ENCODE peak calls at places on chromosomes 13 and 19, in ten cellular contexts. One of them, this sample, is unnamed.

GRCh38 chr19:11767633-11768133 is 883 bp downstream of the ZNF441 start:
- DNase-seq in lower lobe of right lung: peak; percentile 72
- DNase-seq in activated CD8-positive, alpha-beta T cell treated with anti-CD3 and anti-CD28 coated beads, Interleukin-2, amount 10 ng/mL, durations not matched to agents 7 days and 5 days: peak; percentile 40
- DNase-seq in cardiac fibroblast: peak; percentile 40
- DNase-seq in stimulated activated CD8-positive, alpha-beta memory T cell treated with anti-CD3 and anti-CD28 coated beads, Interleukin-2, amount 100 ng/mL, for 1 hour: no peak
- DNase-seq in ACHN: no peak
- DNase-seq in foreskin fibroblast: peak; percentile 33
- DNase-seq in GM12891: peak; percentile 13
- DNase-seq in aorta: peak; percentile 54
- DNase-seq in DMS153: no peak
- DNase-seq in this sample: peak; percentile 42

GRCh38 chr19:19619121-19619848 is 798 bp upstream of the PBX4 start:
- DNase-seq in lower lobe of right lung: peak; percentile 46
- DNase-seq in activated CD8-positive, alpha-beta T cell treated with anti-CD3 and anti-CD28 coated beads, Interleukin-2, amount 10 ng/mL, durations not matched to agents 7 days and 5 days: no peak
- DNase-seq in cardiac fibroblast: no peak
- DNase-seq in stimulated activated CD8-positive, alpha-beta memory T cell treated with anti-CD3 and anti-CD28 coated beads, Interleukin-2, amount 100 ng/mL, for 1 hour: no peak
- DNase-seq in ACHN: no peak
- DNase-seq in foreskin fibroblast: no peak
- DNase-seq in GM12891: no peak
- DNase-seq in aorta: no peak
- DNase-seq in DMS153: no peak
- DNase-seq in this sample: no peak

GRCh38 chr19:18160441-18160791 is 7.5 kb downstream of the PIK3R2 start:
- DNase-seq in lower lobe of right lung: no peak
- DNase-seq in activated CD8-positive, alpha-beta T cell treated with anti-CD3 and anti-CD28 coated beads, Interleukin-2, amount 10 ng/mL, durations not matched to agents 7 days and 5 days: no peak
- DNase-seq in cardiac fibroblast: no peak
- DNase-seq in stimulated activated CD8-positive, alpha-beta memory T cell treated with anti-CD3 and anti-CD28 coated beads, Interleukin-2, amount 100 ng/mL, for 1 hour: no peak
- DNase-seq in ACHN: no peak
- DNase-seq in foreskin fibroblast: no peak
- DNase-seq in GM12891: no peak
- DNase-seq in aorta: no peak
- DNase-seq in DMS153: no peak
- DNase-seq in this sample: no peak

GRCh38 chr19:3611841-3612240 is 5.2 kb upstream of the TBXA2R start:
- DNase-seq in lower lobe of right lung: peak; percentile 44
- DNase-seq in activated CD8-positive, alpha-beta T cell treated with anti-CD3 and anti-CD28 coated beads, Interleukin-2, amount 10 ng/mL, durations not matched to agents 7 days and 5 days: no peak
- DNase-seq in cardiac fibroblast: no peak
- DNase-seq in stimulated activated CD8-positive, alpha-beta memory T cell treated with anti-CD3 and anti-CD28 coated beads, Interleukin-2, amount 100 ng/mL, for 1 hour: no peak
- DNase-seq in ACHN: no peak
- DNase-seq in foreskin fibroblast: no peak
- DNase-seq in GM12891: no peak
- DNase-seq in aorta: peak; percentile 54
- DNase-seq in DMS153: no peak
- DNase-seq in this sample: no peak

GRCh38 chr19:7845390-7846179 is 15.6 kb downstream of the EVI5L start:
- DNase-seq in lower lobe of right lung: no peak
- DNase-seq in activated CD8-positive, alpha-beta T cell treated with anti-CD3 and anti-CD28 coated beads, Interleukin-2, amount 10 ng/mL, durations not matched to agents 7 days and 5 days: no peak
- DNase-seq in cardiac fibroblast: no peak
- DNase-seq in stimulated activated CD8-positive, alpha-beta memory T cell treated with anti-CD3 and anti-CD28 coated beads, Interleukin-2, amount 100 ng/mL, for 1 hour: no peak
- DNase-seq in ACHN: no peak
- DNase-seq in foreskin fibroblast: no peak
- DNase-seq in GM12891: no peak
- DNase-seq in aorta: peak; percentile 16
- DNase-seq in DMS153: no peak
- DNase-seq in this sample: no peak

GRCh38 chr13:41137241-41137640 is 4.6 kb upstream of the KBTBD6 start:
- DNase-seq in lower lobe of right lung: no peak
- DNase-seq in activated CD8-positive, alpha-beta T cell treated with anti-CD3 and anti-CD28 coated beads, Interleukin-2, amount 10 ng/mL, durations not matched to agents 7 days and 5 days: no peak
- DNase-seq in cardiac fibroblast: no peak
- DNase-seq in stimulated activated CD8-positive, alpha-beta memory T cell treated with anti-CD3 and anti-CD28 coated beads, Interleukin-2, amount 100 ng/mL, for 1 hour: no peak
- DNase-seq in ACHN: no peak
- DNase-seq in foreskin fibroblast: no peak
- DNase-seq in GM12891: no peak
- DNase-seq in aorta: no peak
- DNase-seq in DMS153: peak; percentile 12
- DNase-seq in this sample: peak; percentile 26

GRCh38 chr19:46368116-46368515 is 21.2 kb downstream of the PPP5C start:
- DNase-seq in lower lobe of right lung: no peak
- DNase-seq in activated CD8-positive, alpha-beta T cell treated with anti-CD3 and anti-CD28 coated beads, Interleukin-2, amount 10 ng/mL, durations not matched to agents 7 days and 5 days: no peak
- DNase-seq in cardiac fibroblast: no peak
- DNase-seq in stimulated activated CD8-positive, alpha-beta memory T cell treated with anti-CD3 and anti-CD28 coated beads, Interleukin-2, amount 100 ng/mL, for 1 hour: no peak
- DNase-seq in ACHN: no peak
- DNase-seq in foreskin fibroblast: no peak
- DNase-seq in GM12891: no peak
- DNase-seq in aorta: no peak
- DNase-seq in DMS153: no peak
- DNase-seq in this sample: no peak

GRCh38 chr13:25171170-25171516 is 945 bp downstream of the AMER2 start:
- DNase-seq in lower lobe of right lung: no peak
- DNase-seq in activated CD8-positive, alpha-beta T cell treated with anti-CD3 and anti-CD28 coated beads, Interleukin-2, amount 10 ng/mL, durations not matched to agents 7 days and 5 days: no peak
- DNase-seq in cardiac fibroblast: no peak
- DNase-seq in stimulated activated CD8-positive, alpha-beta memory T cell treated with anti-CD3 and anti-CD28 coated beads, Interleukin-2, amount 100 ng/mL, for 1 hour: no peak
- DNase-seq in ACHN: no peak
- DNase-seq in foreskin fibroblast: no peak
- DNase-seq in GM12891: no peak
- DNase-seq in aorta: no peak
- DNase-seq in DMS153: no peak
- DNase-seq in this sample: no peak

GRCh38 chr19:32875428-32875827 is 5.9 kb upstream of the SLC7A9 start:
- DNase-seq in lower lobe of right lung: no peak
- DNase-seq in activated CD8-positive, alpha-beta T cell treated with anti-CD3 and anti-CD28 coated beads, Interleukin-2, amount 10 ng/mL, durations not matched to agents 7 days and 5 days: no peak
- DNase-seq in cardiac fibroblast: no peak
- DNase-seq in stimulated activated CD8-positive, alpha-beta memory T cell treated with anti-CD3 and anti-CD28 coated beads, Interleukin-2, amount 100 ng/mL, for 1 hour: no peak
- DNase-seq in ACHN: no peak
- DNase-seq in foreskin fibroblast: no peak
- DNase-seq in GM12891: no peak
- DNase-seq in aorta: no peak
- DNase-seq in DMS153: no peak
- DNase-seq in this sample: no peak

GRCh38 chr13:98300956-98301641 is 124.0 kb upstream of the RNF113B start:
- DNase-seq in lower lobe of right lung: no peak
- DNase-seq in activated CD8-positive, alpha-beta T cell treated with anti-CD3 and anti-CD28 coated beads, Interleukin-2, amount 10 ng/mL, durations not matched to agents 7 days and 5 days: no peak
- DNase-seq in cardiac fibroblast: peak; percentile 53
- DNase-seq in stimulated activated CD8-positive, alpha-beta memory T cell treated with anti-CD3 and anti-CD28 coated beads, Interleukin-2, amount 100 ng/mL, for 1 hour: no peak
- DNase-seq in ACHN: no peak
- DNase-seq in foreskin fibroblast: peak; percentile 50
- DNase-seq in GM12891: no peak
- DNase-seq in aorta: no peak
- DNase-seq in DMS153: no peak
- DNase-seq in this sample: peak; percentile 38

GRCh38 chr13:37481858-37482227 is 116.7 kb downstream of the POSTN start:
- DNase-seq in lower lobe of right lung: no peak
- DNase-seq in activated CD8-positive, alpha-beta T cell treated with anti-CD3 and anti-CD28 coated beads, Interleukin-2, amount 10 ng/mL, durations not matched to agents 7 days and 5 days: no peak
- DNase-seq in cardiac fibroblast: no peak
- DNase-seq in stimulated activated CD8-positive, alpha-beta memory T cell treated with anti-CD3 and anti-CD28 coated beads, Interleukin-2, amount 100 ng/mL, for 1 hour: no peak
- DNase-seq in ACHN: no peak
- DNase-seq in foreskin fibroblast: no peak
- DNase-seq in GM12891: no peak
- DNase-seq in aorta: no peak
- DNase-seq in DMS153: no peak
- DNase-seq in this sample: no peak

GRCh38 chr19:8340341-8341096 is 2.5 kb downstream of the KANK3 start:
- DNase-seq in lower lobe of right lung: peak; percentile 75
- DNase-seq in activated CD8-positive, alpha-beta T cell treated with anti-CD3 and anti-CD28 coated beads, Interleukin-2, amount 10 ng/mL, durations not matched to agents 7 days and 5 days: no peak
- DNase-seq in cardiac fibroblast: peak; percentile 63
- DNase-seq in stimulated activated CD8-positive, alpha-beta memory T cell treated with anti-CD3 and anti-CD28 coated beads, Interleukin-2, amount 100 ng/mL, for 1 hour: no peak
- DNase-seq in ACHN: no peak
- DNase-seq in foreskin fibroblast: no peak
- DNase-seq in GM12891: no peak
- DNase-seq in aorta: no peak
- DNase-seq in DMS153: no peak
- DNase-seq in this sample: no peak

GRCh38 chr13:99199541-99200432 is 867 bp upstream of the UBAC2 start:
- DNase-seq in lower lobe of right lung: no peak
- DNase-seq in activated CD8-positive, alpha-beta T cell treated with anti-CD3 and anti-CD28 coated beads, Interleukin-2, amount 10 ng/mL, durations not matched to agents 7 days and 5 days: peak; percentile 10
- DNase-seq in cardiac fibroblast: no peak
- DNase-seq in stimulated activated CD8-positive, alpha-beta memory T cell treated with anti-CD3 and anti-CD28 coated beads, Interleukin-2, amount 100 ng/mL, for 1 hour: no peak
- DNase-seq in ACHN: peak; percentile 6
- DNase-seq in foreskin fibroblast: peak; percentile 15
- DNase-seq in GM12891: no peak
- DNase-seq in aorta: no peak
- DNase-seq in DMS153: no peak
- DNase-seq in this sample: no peak

GRCh38 chr13:72808917-72809500 is 27.1 kb downstream of the PIBF1 start:
- DNase-seq in lower lobe of right lung: no peak
- DNase-seq in activated CD8-positive, alpha-beta T cell treated with anti-CD3 and anti-CD28 coated beads, Interleukin-2, amount 10 ng/mL, durations not matched to agents 7 days and 5 days: no peak
- DNase-seq in cardiac fibroblast: peak; percentile 21
- DNase-seq in stimulated activated CD8-positive, alpha-beta memory T cell treated with anti-CD3 and anti-CD28 coated beads, Interleukin-2, amount 100 ng/mL, for 1 hour: no peak
- DNase-seq in ACHN: peak; percentile 22
- DNase-seq in foreskin fibroblast: no peak
- DNase-seq in GM12891: no peak
- DNase-seq in aorta: no peak
- DNase-seq in DMS153: no peak
- DNase-seq in this sample: no peak

GRCh38 chr19:10419200-10419645 is 1.1 kb upstream of the PDE4A start:
- DNase-seq in lower lobe of right lung: no peak
- DNase-seq in activated CD8-positive, alpha-beta T cell treated with anti-CD3 and anti-CD28 coated beads, Interleukin-2, amount 10 ng/mL, durations not matched to agents 7 days and 5 days: no peak
- DNase-seq in cardiac fibroblast: no peak
- DNase-seq in stimulated activated CD8-positive, alpha-beta memory T cell treated with anti-CD3 and anti-CD28 coated beads, Interleukin-2, amount 100 ng/mL, for 1 hour: no peak
- DNase-seq in ACHN: no peak
- DNase-seq in foreskin fibroblast: no peak
- DNase-seq in GM12891: no peak
- DNase-seq in aorta: no peak
- DNase-seq in DMS153: no peak
- DNase-seq in this sample: no peak

GRCh38 chr19:3375221-3376088 is 9.1 kb downstream of the NFIC start:
- DNase-seq in lower lobe of right lung: peak; percentile 72
- DNase-seq in activated CD8-positive, alpha-beta T cell treated with anti-CD3 and anti-CD28 coated beads, Interleukin-2, amount 10 ng/mL, durations not matched to agents 7 days and 5 days: no peak
- DNase-seq in cardiac fibroblast: peak; percentile 87
- DNase-seq in stimulated activated CD8-positive, alpha-beta memory T cell treated with anti-CD3 and anti-CD28 coated beads, Interleukin-2, amount 100 ng/mL, for 1 hour: no peak
- DNase-seq in ACHN: no peak
- DNase-seq in foreskin fibroblast: peak; percentile 90
- DNase-seq in GM12891: no peak
- DNase-seq in aorta: peak; percentile 92
- DNase-seq in DMS153: no peak
- DNase-seq in this sample: peak; percentile 26

GRCh38 chr13:20439261-20439660 is 86.4 kb downstream of the CRYL1 start:
- DNase-seq in lower lobe of right lung: no peak
- DNase-seq in activated CD8-positive, alpha-beta T cell treated with anti-CD3 and anti-CD28 coated beads, Interleukin-2, amount 10 ng/mL, durations not matched to agents 7 days and 5 days: no peak
- DNase-seq in cardiac fibroblast: no peak
- DNase-seq in stimulated activated CD8-positive, alpha-beta memory T cell treated with anti-CD3 and anti-CD28 coated beads, Interleukin-2, amount 100 ng/mL, for 1 hour: no peak
- DNase-seq in ACHN: no peak
- DNase-seq in foreskin fibroblast: no peak
- DNase-seq in GM12891: no peak
- DNase-seq in aorta: no peak
- DNase-seq in DMS153: no peak
- DNase-seq in this sample: no peak

GRCh38 chr13:106100261-106100919 is 435.1 kb downstream of the EFNB2 start:
- DNase-seq in lower lobe of right lung: no peak
- DNase-seq in activated CD8-positive, alpha-beta T cell treated with anti-CD3 and anti-CD28 coated beads, Interleukin-2, amount 10 ng/mL, durations not matched to agents 7 days and 5 days: no peak
- DNase-seq in cardiac fibroblast: no peak
- DNase-seq in stimulated activated CD8-positive, alpha-beta memory T cell treated with anti-CD3 and anti-CD28 coated beads, Interleukin-2, amount 100 ng/mL, for 1 hour: no peak
- DNase-seq in ACHN: no peak
- DNase-seq in foreskin fibroblast: no peak
- DNase-seq in GM12891: no peak
- DNase-seq in aorta: no peak
- DNase-seq in DMS153: no peak
- DNase-seq in this sample: no peak